ENCODE peak calls at places on chromosomes 13 and 19, in seven cellular contexts. Z, L, P, V, F, W and I are unnamed samples.

GRCh38 chr19:52533901-52534300 is 6.4 kb downstream of the ZNF808 start:
- DNase-seq in Z (no peak), L (no peak), P (no peak), V (peak; percentile 36), F (peak; percentile 91), W (peak; percentile 17), I (no peak)

GRCh38 chr19:54029930-54030490 is 33.7 kb downstream of the VSTM1 start:
- DNase-seq in Z (peak; percentile 59), L (peak; percentile 73), P (peak; percentile 74), V (no peak), F (peak; percentile 22), W (peak; percentile 28), I (peak; percentile 69)

GRCh38 chr19:17616686-17616960 is 61.2 kb downstream of the COLGALT1 start:
- DNase-seq in Z (no peak), L (no peak), P (no peak), V (no peak), F (no peak), W (no peak), I (no peak)

GRCh38 chr13:66424417-66424816 is 805.7 kb downstream of the PCDH9 start:
- DNase-seq in Z (peak; percentile 72), L (no peak), P (peak; percentile 68), V (no peak), F (no peak), W (no peak), I (no peak)

GRCh38 chr13:112768795-112769411 is 79.1 kb downstream of the ATP11A start:
- DNase-seq in Z (no peak), L (no peak), P (no peak), V (no peak), F (peak; percentile 87), W (peak; percentile 68), I (no peak)

GRCh38 chr13:113545455-113545930 is 39.1 kb upstream of the TFDP1 start:
- DNase-seq in Z (peak; percentile 29), L (no peak), P (peak; percentile 50), V (peak; percentile 82), F (no peak), W (no peak), I (peak; percentile 58)

GRCh38 chr19:22608441-22608840 is 25.7 kb upstream of the ZNF492 start:
- DNase-seq in Z (no peak), L (no peak), P (no peak), V (peak; percentile 59), F (no peak), W (no peak), I (no peak)

GRCh38 chr19:17103177-17103576 is 27.6 kb downstream of the MYO9B start:
- DNase-seq in Z (peak; percentile 39), L (peak; percentile 31), P (peak; percentile 47), V (no peak), F (no peak), W (no peak), I (peak; percentile 49)

GRCh38 chr13:67238277-67238859 is 8.2 kb upstream of the PCDH9 start:
- DNase-seq in Z (peak; percentile 65), L (no peak), P (peak; percentile 67), V (no peak), F (no peak), W (no peak), I (no peak)

GRCh38 chr19:6947745-6948144 is 60.4 kb downstream of the ADGRE1 start:
- DNase-seq in Z (no peak), L (no peak), P (peak; percentile 11), V (no peak), F (no peak), W (no peak), I (no peak)

GRCh38 chr19:12990447-12990846 is 4.8 kb upstream of the NFIX start:
- DNase-seq in Z (no peak), L (no peak), P (no peak), V (no peak), F (no peak), W (no peak), I (no peak)

GRCh38 chr13:38905861-38906260 is 84.8 kb downstream of the STOML3 start:
- DNase-seq in Z (no peak), L (no peak), P (no peak), V (no peak), F (no peak), W (no peak), I (no peak)

GRCh38 chr13:24284876-24285275 is 24.5 kb upstream of the C1QTNF9 start:
- DNase-seq in Z (no peak), L (no peak), P (no peak), V (no peak), F (no peak), W (no peak), I (no peak)

GRCh38 chr13:101648766-101649489 is 196.5 kb downstream of the ITGBL1 start:
- DNase-seq in Z (no peak), L (no peak), P (no peak), V (no peak), F (no peak), W (no peak), I (no peak)

GRCh38 chr13:29832899-29833298 is 17.5 kb downstream of the UBL3 start:
- DNase-seq in Z (no peak), L (no peak), P (no peak), V (no peak), F (no peak), W (no peak), I (no peak)

GRCh38 chr19:2602391-2603181 is 99.9 kb downstream of the GNG7 start:
- DNase-seq in Z (peak; percentile 97), L (no peak), P (peak; percentile 98), V (peak; percentile 97), F (peak; percentile 90), W (peak; percentile 83), I (no peak)

GRCh38 chr13:52849727-52850395 is 1.4 kb upstream of the PCDH8 start:
- DNase-seq in Z (no peak), L (no peak), P (no peak), V (no peak), F (no peak), W (no peak), I (no peak)

GRCh38 chr13:29676535-29676934 is 81.0 kb upstream of the SLC7A1 start:
- DNase-seq in Z (peak; percentile 9), L (no peak), P (peak; percentile 57), V (no peak), F (no peak), W (no peak), I (no peak)

GRCh38 chr19:30567535-30568232 is 195.5 kb downstream of the ZNF536 start:
- DNase-seq in Z (no peak), L (no peak), P (no peak), V (no peak), F (no peak), W (no peak), I (peak; percentile 71)

GRCh38 chr19:2101417-2102335 is 5.0 kb downstream of the IZUMO4 start:
- DNase-seq in Z (no peak), L (no peak), P (no peak), V (no peak), F (no peak), W (no peak), I (no peak)

GRCh38 chr13:82698383-82698782 is 1183.9 kb downstream of the SLITRK1 start:
- DNase-seq in Z (no peak), L (no peak), P (no peak), V (no peak), F (no peak), W (no peak), I (no peak)

GRCh38 chr13:57030671-57031070 is 110.0 kb upstream of the PRR20A start:
- DNase-seq in Z (no peak), L (no peak), P (no peak), V (no peak), F (no peak), W (no peak), I (no peak)

DNA sequence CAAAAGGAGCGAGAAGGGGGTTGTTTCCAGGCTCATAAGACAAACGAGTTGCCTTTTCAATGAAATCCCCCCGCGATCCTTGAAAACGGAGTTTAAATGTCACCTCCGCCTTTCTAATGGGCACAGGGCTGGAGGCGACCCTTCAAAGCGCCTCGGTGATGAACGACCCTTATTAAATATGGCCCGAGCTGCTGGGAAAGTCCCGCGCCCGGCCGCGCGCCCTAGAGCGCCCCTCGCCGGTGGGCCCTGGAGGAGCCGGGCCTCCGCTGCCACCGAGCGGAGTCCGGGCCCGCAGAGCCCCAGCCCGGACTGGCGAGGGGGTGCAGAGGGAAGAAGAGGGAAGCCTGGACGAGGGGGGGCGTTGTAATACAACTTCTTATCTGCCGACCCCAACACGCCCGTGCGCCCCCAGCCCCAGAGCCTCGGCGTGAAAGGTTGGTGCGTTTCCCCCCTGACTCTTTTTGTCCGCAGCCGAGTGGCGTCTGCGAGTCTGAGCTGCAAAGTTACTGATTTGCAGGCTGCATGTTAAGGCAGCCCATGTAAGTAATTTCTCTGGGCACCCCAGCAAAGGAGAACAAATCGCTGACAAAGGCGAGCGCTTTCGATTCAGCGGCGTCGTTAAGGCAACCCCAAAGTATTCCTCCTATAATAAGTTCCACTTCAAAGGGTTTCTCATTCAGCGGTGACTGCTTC is 11.9 kb downstream of the ZIC5 start:
- DNase-seq in Z (peak; percentile 58), L (peak; percentile 55), P (peak; percentile 19), V (no peak), F (no peak), W (no peak), I (no peak)
- TF ChIP-seq CTCF in Z (peak; percentile 45), L (peak; percentile 54), P (no peak), V (no peak), F (no peak), W (no peak), I (no peak)

GRCh38 chr13:47798906-47799305 is 202.2 kb downstream of the SUCLA2 start:
- DNase-seq in Z (peak; percentile 25), L (no peak), P (peak; percentile 27), V (no peak), F (no peak), W (no peak), I (no peak)
- TF ChIP-seq CTCF in Z (peak; percentile 37), L (no peak), P (peak; percentile 23), V (no peak), F (no peak), W (peak; percentile 22), I (peak; percentile 23)

DNA sequence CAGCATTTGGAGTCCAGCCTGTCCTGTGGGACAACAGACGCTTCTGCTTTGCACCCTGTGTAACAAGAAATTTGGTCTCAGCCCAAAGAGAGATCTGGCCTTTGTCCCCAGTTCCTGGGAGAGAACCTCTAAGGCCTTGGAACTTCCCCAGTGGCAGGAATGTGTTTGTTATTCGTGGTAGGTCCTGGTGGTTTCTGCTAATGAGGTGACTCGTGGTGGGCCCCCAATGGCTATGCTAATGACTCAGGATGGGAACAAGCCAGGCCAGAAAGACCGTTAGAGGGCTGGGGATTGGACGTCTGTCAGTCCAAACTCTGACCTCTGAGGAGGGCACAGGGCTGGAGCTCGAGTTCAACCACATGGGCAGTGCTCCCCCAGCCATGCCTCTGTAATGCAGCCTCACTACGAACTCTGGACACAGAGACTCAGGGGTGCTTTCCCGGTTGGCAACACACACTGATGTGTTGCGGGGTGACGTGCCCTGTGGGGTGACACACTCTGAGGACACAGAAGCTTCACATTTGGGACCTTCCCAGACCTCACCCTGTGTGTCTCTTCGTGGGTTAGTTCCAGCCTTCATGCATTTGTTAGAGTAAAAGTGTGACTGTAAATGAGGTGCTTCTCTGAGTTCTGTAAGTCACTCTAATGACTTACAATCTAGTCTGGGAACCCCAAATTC is 38.9 kb downstream of the TEX29 start:
- DNase-seq in Z (no peak), L (no peak), P (no peak), V (peak; percentile 69), F (no peak), W (no peak), I (no peak)
- TF ChIP-seq CTCF in Z (no peak), L (no peak), P (no peak), V (no peak), F (no peak), W (no peak), I (no peak)

DNA sequence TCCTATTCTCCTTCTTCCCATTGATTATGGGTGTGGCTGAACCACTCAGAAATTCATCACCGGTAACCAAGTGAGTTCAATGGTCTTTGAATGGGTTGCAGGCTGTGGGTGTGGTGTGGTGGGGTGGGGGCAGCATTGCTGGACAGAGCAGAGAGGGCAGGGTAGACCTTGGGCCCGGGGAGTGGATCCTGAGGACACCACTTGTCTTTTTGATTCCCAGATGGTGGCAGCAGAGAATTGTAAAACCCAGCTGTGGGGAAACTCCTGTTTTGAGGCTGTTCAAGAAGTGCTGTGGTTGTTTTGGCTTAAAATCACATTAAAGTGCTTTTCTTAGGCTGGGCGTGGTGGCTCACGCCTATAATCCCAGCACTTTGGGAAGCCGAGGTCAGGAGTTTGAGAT is 45.8 kb upstream of the RGCC start:
- DNase-seq in Z (peak; percentile 73), L (no peak), P (peak; percentile 66), V (no peak), F (peak; percentile 5), W (no peak), I (peak; percentile 7)
- TF ChIP-seq CTCF in Z (peak; percentile 53), L (peak; percentile 45), P (peak; percentile 36), V (no peak), F (no peak), W (peak; percentile 39), I (peak; percentile 6)